ENCODE peak calls at places on chromosomes 5 and 9, in ten cellular contexts. I is hepatocyte, V is fibroblast of the aortic adventitia, M is IMR-90, O is AG04450, C is heart left ventricle, R is right atrium auricular region, E is fibroblast of lung, K is astrocyte of the spinal cord, S is PC-3. L is an unnamed sample.

GRCh38 chr9:134301387-134302129 is 24.7 kb upstream of the RXRA start:
- DNase-seq in I (no peak), V (no peak), M (no peak), O (no peak), C (peak), R (no peak), E (peak), K (no peak), S (peak), L (no peak)

GRCh38 chr5:42991477-42992034 is 48.6 kb downstream of the ANXA2R start:
- DNase-seq in I (no peak), V (no peak), M (peak), O (no peak), C (peak), R (no peak), E (peak), K (no peak), S (no peak), L (no peak)

GRCh38 chr9:135344915-135345500 is 134.6 kb upstream of the PPP1R26 start:
- DNase-seq in I (no peak), V (no peak), M (no peak), O (no peak), C (peak), R (no peak), E (no peak), K (no peak), S (no peak), L (no peak)

GRCh38 chr9:82613516-82613915 is 449.4 kb downstream of the RASEF start:
- DNase-seq in I (no peak), V (no peak), M (no peak), O (no peak), C (no peak), R (no peak), E (no peak), K (no peak), S (no peak), L (no peak)

GRCh38 chr5:150638488-150639316 is 1.8 kb upstream of the SYNPO start:
- DNase-seq in I (no peak), V (no peak), M (no peak), O (no peak), C (peak), R (no peak), E (no peak), K (no peak), S (no peak), L (no peak)

GRCh38 chr9:136847065-136847826 is 2.0 kb upstream of the PHPT1 start:
- DNase-seq in I (peak), V (peak), M (peak), O (no peak), C (peak), R (no peak), E (peak), K (peak), S (peak), L (no peak)

GRCh38 chr9:87428659-87429058 is 69.0 kb upstream of the DAPK1 start:
- DNase-seq in I (no peak), V (no peak), M (no peak), O (no peak), C (no peak), R (no peak), E (no peak), K (no peak), S (peak), L (no peak)

GRCh38 chr9:135410831-135411473 is 68.6 kb upstream of the PPP1R26 start:
- DNase-seq in I (peak), V (no peak), M (no peak), O (no peak), C (peak), R (no peak), E (no peak), K (no peak), S (no peak), L (no peak)

GRCh38 chr5:72101828-72102227 is 5.4 kb upstream of the MAP1B start:
- DNase-seq in I (no peak), V (no peak), M (peak), O (no peak), C (no peak), R (no peak), E (peak), K (peak), S (peak), L (no peak)

GRCh38 chr5:13601152-13601551 is 343.3 kb downstream of the DNAH5 start:
- DNase-seq in I (no peak), V (no peak), M (peak), O (no peak), C (no peak), R (no peak), E (peak), K (peak), S (peak), L (peak)

GRCh38 chr5:64637144-64637543 is 53.2 kb upstream of the SHISAL2B start:
- DNase-seq in I (no peak), V (no peak), M (no peak), O (no peak), C (no peak), R (no peak), E (no peak), K (no peak), S (no peak), L (no peak)

GRCh38 chr9:134268308-134268724 is 57.9 kb upstream of the RXRA start:
- DNase-seq in I (no peak), V (no peak), M (peak), O (no peak), C (no peak), R (no peak), E (no peak), K (no peak), S (no peak), L (no peak)

GRCh38 chr9:109369285-109369684 is 48.4 kb upstream of the EPB41L4B start:
- DNase-seq in I (peak), V (no peak), M (no peak), O (no peak), C (no peak), R (no peak), E (no peak), K (no peak), S (peak), L (no peak)

GRCh38 chr9:79387091-79387490 is 184.7 kb upstream of the TLE4 start:
- DNase-seq in I (no peak), V (no peak), M (peak), O (peak), C (no peak), R (no peak), E (peak), K (peak), S (no peak), L (no peak)

GRCh38 chr5:54387659-54388232 is 67.8 kb upstream of the HSPB3 start:
- DNase-seq in I (no peak), V (peak), M (peak), O (no peak), C (no peak), R (no peak), E (peak), K (peak), S (no peak), L (no peak)

GRCh38 chr5:15290953-15291352 is 209.0 kb upstream of the FBXL7 start:
- DNase-seq in I (no peak), V (no peak), M (no peak), O (no peak), C (no peak), R (no peak), E (no peak), K (no peak), S (peak), L (no peak)

GRCh38 chr5:178213748-178214151 is 9.4 kb downstream of the HNRNPAB start:
- DNase-seq in I (peak), V (no peak), M (no peak), O (no peak), C (no peak), R (no peak), E (no peak), K (no peak), S (no peak), L (no peak)

GRCh38 chr5:177996660-177997318 is 747 bp upstream of the PROP1 start:
- DNase-seq in I (no peak), V (no peak), M (no peak), O (no peak), C (no peak), R (peak), E (no peak), K (no peak), S (no peak), L (no peak)

GRCh38 chr9:113600477-113600851 is 136.9 kb downstream of the RGS3 start:
- DNase-seq in I (no peak), V (no peak), M (no peak), O (no peak), C (peak), R (no peak), E (no peak), K (no peak), S (no peak), L (no peak)

GRCh38 chr9:135174981-135175380 is 87.5 kb downstream of the OLFM1 start:
- DNase-seq in I (no peak), V (no peak), M (no peak), O (no peak), C (no peak), R (no peak), E (no peak), K (no peak), S (no peak), L (no peak)

GRCh38 chr9:114495992-114496391 is 9.3 kb downstream of the WHRN start:
- DNase-seq in I (no peak), V (no peak), M (no peak), O (no peak), C (no peak), R (no peak), E (no peak), K (no peak), S (no peak), L (no peak)

GRCh38 chr9:5042661-5043178 is 57.6 kb downstream of the JAK2 start:
- DNase-seq in I (no peak), V (no peak), M (no peak), O (no peak), C (peak), R (no peak), E (no peak), K (no peak), S (no peak), L (no peak)

GRCh38 chr5:172235132-172235780 is 41.3 kb downstream of the EFCAB9 start:
- DNase-seq in I (peak), V (peak), M (peak), O (no peak), C (no peak), R (no peak), E (peak), K (peak), S (no peak), L (no peak)

DNA sequence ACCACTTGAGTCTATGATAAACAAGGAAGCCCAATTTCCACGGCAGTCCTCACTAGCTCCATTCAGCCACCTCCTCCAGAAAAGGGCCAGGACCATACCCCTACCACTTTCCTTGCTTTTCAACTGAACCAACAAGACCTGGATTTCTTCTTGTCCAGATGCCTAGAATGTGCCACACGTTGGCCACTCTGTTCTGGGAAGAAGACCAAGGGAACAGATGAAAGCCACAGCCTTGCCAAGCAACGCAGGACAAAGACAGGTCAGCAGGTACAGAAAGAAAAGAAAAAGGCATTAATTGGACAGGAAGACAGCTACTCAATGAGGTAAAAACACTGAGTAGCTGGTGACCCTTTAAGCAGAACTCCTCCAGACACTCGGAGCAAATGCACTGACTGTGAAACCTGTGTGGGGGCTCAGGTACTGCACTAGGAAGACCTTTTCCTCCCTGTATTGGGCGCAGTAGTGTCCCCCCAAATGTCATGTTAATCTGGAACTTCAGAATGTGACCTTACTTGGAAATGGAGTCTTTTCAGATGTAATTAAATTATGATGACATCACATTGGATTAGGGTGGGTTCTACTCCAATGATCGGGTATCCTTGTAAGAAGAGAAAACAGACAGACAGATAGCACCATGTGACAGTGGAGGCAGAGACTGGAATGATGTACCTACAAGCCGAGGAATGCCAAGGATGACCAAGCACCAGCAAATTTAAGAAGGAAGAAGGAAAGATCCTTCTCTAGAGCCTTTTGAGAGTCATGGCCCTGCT is 2.0 kb downstream of the CCNJL start:
- DNase-seq in I (no peak), V (no peak), M (no peak), O (no peak), C (no peak), R (no peak), E (no peak), K (no peak), S (no peak), L (no peak)
- H3K4me3 ChIP-seq in I (no peak), V (no peak), M (no peak), O (no peak), C (no peak), R (no peak), E (no peak), K (no peak), S (peak), L (no peak)

GRCh38 chr9:100411472-100412270 is 15.3 kb upstream of the MSANTD3 start:
- DNase-seq in I (peak), V (peak), M (peak), O (peak), C (peak), R (peak), E (peak), K (peak), S (peak), L (peak)
- TF ChIP-seq CTCF in I (no peak), V (no peak), M (no peak), O (no peak), C (no peak), R (no peak), E (no peak), K (no peak), S (no peak), L (no peak)

GRCh38 chr9:76161546-76161945 is 232.7 kb downstream of the RFK start:
- DNase-seq in I (peak), V (peak), M (peak), O (peak), C (no peak), R (no peak), E (peak), K (peak), S (no peak), L (peak)
- H3K4me3 ChIP-seq in I (no peak), V (no peak), M (no peak), O (no peak), C (no peak), R (no peak), E (no peak), K (no peak), S (no peak), L (no peak)

GRCh38 chr9:74303945-74304344 is 193.2 kb upstream of the RORB start:
- DNase-seq in I (no peak), V (no peak), M (no peak), O (no peak), C (no peak), R (no peak), E (no peak), K (no peak), S (no peak), L (no peak)

GRCh38 chr9:74304598-74304997 is 192.5 kb upstream of the RORB start:
- DNase-seq in I (no peak), V (no peak), M (no peak), O (no peak), C (no peak), R (no peak), E (peak), K (no peak), S (no peak), L (no peak)

GRCh38 chr9:74309654-74310053 is 187.5 kb upstream of the RORB start:
- DNase-seq in I (no peak), V (no peak), M (no peak), O (no peak), C (no peak), R (no peak), E (no peak), K (no peak), S (no peak), L (no peak)
- TF ChIP-seq CTCF in I (no peak), V (no peak), M (no peak), O (no peak), C (peak), R (peak), E (no peak), K (no peak), S (no peak), L (no peak)

DNA sequence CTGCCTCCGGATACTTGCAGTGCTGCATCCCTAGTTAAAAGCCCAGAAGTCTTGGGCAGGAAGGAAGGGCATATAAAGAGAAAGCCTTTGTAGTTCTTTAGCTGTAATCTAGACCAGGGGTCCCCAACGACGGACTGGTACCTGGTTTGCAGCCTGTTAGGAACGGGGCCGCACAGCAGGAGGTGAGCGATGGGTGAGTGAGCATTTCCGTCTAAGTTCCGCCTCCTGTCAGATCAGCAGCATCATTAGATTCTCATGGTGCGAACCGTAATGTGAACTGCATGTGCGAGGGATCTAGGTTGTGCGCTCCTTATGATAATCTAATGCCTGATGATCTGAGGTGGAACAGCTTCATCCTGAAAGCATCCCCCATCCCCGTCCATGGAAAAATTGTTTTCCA is 1.6 kb upstream of the SMIM15 start:
- DNase-seq in I (no peak), V (no peak), M (no peak), O (no peak), C (no peak), R (no peak), E (no peak), K (no peak), S (no peak), L (no peak)
- H3K4me3 ChIP-seq in I (no peak), V (peak), M (peak), O (peak), C (no peak), R (no peak), E (no peak), K (no peak), S (peak), L (no peak)

DNA sequence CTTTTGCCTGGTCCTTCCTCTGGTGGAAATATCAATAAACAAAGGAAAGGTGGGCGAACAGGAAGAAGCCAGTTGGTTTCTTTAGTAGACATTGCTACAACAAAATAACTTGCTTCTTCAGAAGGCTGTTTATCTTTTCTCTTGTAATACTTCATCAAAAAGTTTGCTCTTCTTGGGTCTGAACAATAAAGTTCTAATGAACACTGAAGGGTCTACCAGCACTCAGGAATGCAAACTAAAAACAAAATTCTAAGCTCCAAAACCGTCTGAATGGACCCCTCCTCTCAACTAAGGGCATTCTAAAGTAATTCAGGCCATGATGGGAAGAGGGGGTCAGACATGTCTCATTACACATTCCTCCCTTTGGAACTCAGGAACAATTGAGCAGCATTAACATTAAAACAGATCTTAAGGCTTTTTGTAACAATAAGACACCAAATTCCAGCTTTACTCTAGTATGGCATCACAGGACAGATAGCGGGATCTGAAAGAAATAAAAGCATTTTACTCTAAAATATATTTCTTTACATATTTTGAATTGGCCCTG is 2.3 kb downstream of the TBCA start:
- DNase-seq in I (no peak), V (no peak), M (no peak), O (no peak), C (no peak), R (no peak), E (no peak), K (no peak), S (no peak), L (no peak)
- TF ChIP-seq CTCF in I (no peak), V (no peak), M (no peak), O (no peak), C (no peak), R (no peak), E (no peak), K (no peak), S (no peak), L (no peak)

GRCh38 chr5:95620030-95620869 is at the start of gene GPR150:
- DNase-seq in I (peak), V (no peak), M (peak), O (no peak), C (peak), R (no peak), E (peak), K (peak), S (peak), L (no peak)

GRCh38 chr5:95620870-95621838 is 1.3 kb downstream of the GPR150 start:
- DNase-seq in I (peak), V (no peak), M (no peak), O (no peak), C (peak), R (no peak), E (peak), K (no peak), S (no peak), L (no peak)

GRCh38 chr5:95619518-95620029 is 313 bp upstream of the GPR150 start:
- DNase-seq in I (no peak), V (no peak), M (no peak), O (no peak), C (no peak), R (no peak), E (no peak), K (no peak), S (no peak), L (no peak)

GRCh38 chr5:95617057-95617456 is 2.8 kb upstream of the GPR150 start:
- DNase-seq in I (no peak), V (peak), M (peak), O (no peak), C (no peak), R (no peak), E (peak), K (peak), S (no peak), L (no peak)

GRCh38 chr5:95619096-95619495 is 791 bp upstream of the GPR150 start:
- DNase-seq in I (no peak), V (peak), M (peak), O (no peak), C (no peak), R (no peak), E (peak), K (no peak), S (no peak), L (no peak)
- H3K4me3 ChIP-seq in I (no peak), V (no peak), M (no peak), O (no peak), C (no peak), R (no peak), E (no peak), K (no peak), S (no peak), L (no peak)

GRCh38 chr5:37930350-37930749 is 90.5 kb upstream of the GDNF start:
- DNase-seq in I (no peak), V (no peak), M (no peak), O (no peak), C (no peak), R (no peak), E (no peak), K (no peak), S (no peak), L (no peak)

GRCh38 chr5:37932450-37932849 is 92.6 kb upstream of the GDNF start:
- DNase-seq in I (no peak), V (no peak), M (no peak), O (no peak), C (no peak), R (no peak), E (no peak), K (no peak), S (no peak), L (no peak)

GRCh38 chr5:37921452-37921851 is 81.6 kb upstream of the GDNF start:
- DNase-seq in I (no peak), V (peak), M (no peak), O (no peak), C (no peak), R (no peak), E (no peak), K (no peak), S (no peak), L (no peak)

GRCh38 chr5:37926732-37927131 is 86.9 kb upstream of the GDNF start:
- DNase-seq in I (no peak), V (peak), M (peak), O (no peak), C (no peak), R (no peak), E (no peak), K (no peak), S (peak), L (peak)
- TF ChIP-seq CTCF in I (no peak), V (no peak), M (no peak), O (peak), C (no peak), R (no peak), E (no peak), K (peak), S (peak), L (peak)

DNA sequence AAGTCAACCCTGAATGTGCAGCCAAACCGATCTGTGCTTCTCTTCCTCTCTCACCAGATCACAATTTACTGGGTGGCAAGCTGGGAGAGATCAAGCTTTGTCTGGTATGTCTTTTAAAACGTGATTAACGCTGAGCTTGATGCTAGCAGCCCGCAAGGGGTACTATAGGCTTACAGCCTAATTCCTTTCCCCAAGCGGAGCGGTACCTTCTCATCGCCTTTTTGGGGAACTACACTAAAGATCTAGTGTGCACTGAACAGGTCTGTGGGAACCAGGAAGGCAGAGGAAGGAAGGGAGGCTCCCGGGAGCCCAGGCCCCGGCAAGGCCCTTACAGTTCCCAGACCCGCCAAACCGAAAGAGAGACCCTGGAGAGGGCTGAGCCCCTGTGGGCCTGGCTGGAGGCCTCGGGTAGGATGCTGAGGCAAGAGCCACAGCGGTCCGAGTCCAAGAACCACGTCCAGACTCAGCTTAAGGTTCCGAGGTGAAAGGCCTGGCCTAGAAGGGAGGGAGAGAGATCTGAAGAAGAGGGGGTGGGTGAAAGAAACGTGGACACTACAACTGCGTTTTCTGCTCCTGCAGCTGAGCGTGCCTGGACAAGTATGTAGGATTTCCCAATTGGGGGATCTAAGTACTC is 2.7 kb downstream of the NR2F1-AS1 start:
- DNase-seq in I (no peak), V (no peak), M (peak), O (no peak), C (no peak), R (no peak), E (peak), K (peak), S (no peak), L (no peak)
- H3K4me3 ChIP-seq in I (no peak), V (peak), M (peak), O (peak), C (no peak), R (no peak), E (peak), K (peak), S (peak), L (no peak)

L was measured in AG09309.